ENCODE peak calls at places on chromosomes 5 and 9, in four cellular contexts. N, O, V and E are unnamed samples. For H3K36me3, the result is how much of the 10 kb centered on the place peaks cover.

GRCh38 chr9:98516897-98517503 is 191.7 kb downstream of the GABBR2 start:
- DNase-seq in N (no peak), O (no peak), V (no peak), E (no peak)

GRCh38 chr5:76385540-76385939 is 17.5 kb upstream of the IQGAP2 start:
- DNase-seq in V (no peak), O (no peak), N (no peak), E (no peak)

GRCh38 chr5:55429707-55430253 is 105.0 kb downstream of the PLPP1 start:
- DNase-seq in V (no peak), O (no peak), N (no peak), E (no peak)

GRCh38 chr5:180589771-180590542 is 1.3 kb downstream of the SCGB3A1 start:
- DNase-seq in N (no peak), O (no peak), V (peak), E (no peak)

GRCh38 chr9:11016081-11016480 is 403.3 kb upstream of the PTPRD start:
- DNase-seq in N (no peak), O (no peak), V (no peak), E (no peak)

GRCh38 chr5:122295138-122295537 is 16.9 kb upstream of the SNCAIP start:
- DNase-seq in N (peak), O (no peak), V (no peak), E (no peak)

GRCh38 chr5:93899026-93899600 is 157.7 kb upstream of the POU5F2 start:
- DNase-seq in V (no peak), N (no peak), O (no peak), E (no peak)

GRCh38 chr5:131112424-131112823 is 52.6 kb downstream of the HINT1 start:
- DNase-seq in N (no peak), O (no peak), V (no peak), E (no peak)

DNA sequence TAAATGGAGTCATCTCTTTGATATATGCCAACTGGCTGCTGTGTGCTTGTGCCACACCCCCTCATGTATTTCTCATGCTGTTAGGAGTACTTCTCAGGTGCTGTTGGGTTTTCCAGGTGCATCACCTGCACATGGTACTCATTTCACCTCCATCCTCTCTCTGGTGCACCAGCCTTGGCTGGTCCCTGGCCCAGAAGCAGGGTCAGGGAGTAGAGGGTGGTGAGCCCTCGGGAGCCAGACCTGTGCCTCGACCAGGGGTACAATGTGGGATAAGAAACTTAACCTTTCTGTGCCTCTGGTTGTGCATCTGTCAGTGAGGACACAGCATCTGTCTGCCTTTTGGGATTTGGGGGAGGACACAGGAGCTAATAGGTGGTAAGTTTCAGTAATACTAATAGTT is 38.5 kb downstream of the SECISBP2 start:
- DNase-seq in N (no peak), V (no peak), O (no peak), E (no peak)
- H3K36me3 ChIP-seq in N (under half), V (half or more), O (under half), E (under half)

DNA sequence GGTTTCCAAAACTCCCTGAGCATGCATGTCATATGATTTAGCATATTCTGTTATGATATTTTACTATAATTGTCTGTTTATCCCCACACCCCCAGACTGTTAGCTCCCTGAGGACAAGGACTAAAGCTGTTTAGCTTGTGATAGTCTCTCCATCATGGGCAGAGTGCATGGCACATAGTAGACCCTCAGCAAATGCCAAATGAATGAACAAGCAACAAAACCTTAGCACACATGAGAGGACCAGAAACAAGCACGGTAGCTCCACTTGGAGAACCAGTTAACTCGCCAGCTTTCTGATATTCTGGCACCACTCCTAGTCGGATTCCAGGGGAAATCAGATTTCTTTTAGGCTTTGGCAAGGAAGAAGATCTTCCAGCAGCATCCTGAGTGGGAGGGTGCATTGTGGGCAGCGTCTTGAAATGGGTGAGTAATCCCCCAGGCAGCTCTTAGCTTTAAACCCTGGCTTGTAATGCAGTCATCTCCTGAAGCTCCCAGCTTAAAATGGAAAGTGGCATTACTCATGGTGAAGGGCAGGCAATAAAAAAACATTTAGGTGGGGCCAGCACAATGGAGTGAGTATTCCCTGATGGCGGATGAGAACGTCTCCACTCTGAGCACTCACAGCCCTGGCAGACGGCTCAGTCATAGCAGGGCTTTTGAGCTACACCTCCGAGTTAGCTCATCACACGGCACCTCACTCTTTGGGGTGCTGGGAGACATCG is 41.1 kb downstream of the FGF1 start:
- DNase-seq in V (no peak), N (peak), O (peak), E (no peak)
- H3K4me3 ChIP-seq in V (no peak), N (peak), O (no peak), E (no peak)

GRCh38 chr9:6703898-6704639 is 53.7 kb upstream of the KDM4C start:
- DNase-seq in V (peak), O (peak), N (no peak), E (no peak)
- TF ChIP-seq POLR2AphosphoS5 in V (peak), O (peak), N (no peak), E (peak)

DNA sequence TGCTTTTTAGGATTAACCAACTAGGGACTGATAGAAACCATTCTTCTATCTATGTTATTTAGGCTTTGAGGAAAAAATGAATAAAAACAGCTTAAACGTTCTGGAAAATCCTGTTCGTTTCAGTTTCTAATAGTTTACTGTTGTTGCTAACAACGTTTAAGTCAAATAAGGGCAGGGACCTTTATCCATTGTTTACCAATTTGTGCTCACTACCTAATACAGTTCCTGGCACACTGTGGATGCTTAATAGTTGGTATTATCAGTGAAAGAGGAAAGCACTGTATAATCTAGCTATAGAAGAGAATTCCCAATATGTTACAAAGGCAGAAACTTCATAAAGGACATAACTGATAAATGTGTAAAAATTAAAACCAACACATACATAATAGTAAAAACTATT is 52.5 kb downstream of the ZFR start:
- DNase-seq in N (no peak), O (no peak), V (no peak), E (no peak)
- H3K36me3 ChIP-seq in N (half or more), O (under half), V (half or more), E (under half)

GRCh38 chr9:137683307-137683864 is 64.6 kb downstream of the EHMT1 start:
- DNase-seq in O (no peak), V (no peak), N (no peak), E (no peak)
- H3K4me3 ChIP-seq in O (no peak), V (no peak), N (no peak), E (no peak)

DNA sequence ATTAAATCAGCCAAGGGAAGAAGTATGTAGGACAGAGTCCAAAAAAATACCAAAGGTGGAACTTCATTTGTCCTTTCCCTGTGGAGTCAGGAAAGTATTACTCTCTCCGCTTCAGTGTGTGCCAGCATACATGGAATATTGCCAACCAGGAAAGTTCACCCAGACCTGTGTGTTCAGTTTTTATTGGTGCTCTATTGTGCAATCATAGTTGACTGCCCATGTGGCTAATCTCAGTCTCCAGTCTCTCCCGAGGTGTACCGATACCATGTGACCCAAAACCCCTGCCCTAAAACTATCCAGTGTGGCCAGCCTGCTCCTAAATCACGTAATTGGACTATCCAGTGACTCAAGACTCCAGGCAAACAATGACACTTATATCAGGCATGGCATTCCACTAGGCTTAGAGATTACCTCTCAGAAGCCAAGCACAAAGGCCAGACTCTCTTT is 38.8 kb downstream of the NFX1 start:
- DNase-seq in N (no peak), O (peak), V (no peak), E (no peak)
- TF ChIP-seq POLR2AphosphoS5 in N (no peak), O (peak), V (no peak), E (peak)

DNA sequence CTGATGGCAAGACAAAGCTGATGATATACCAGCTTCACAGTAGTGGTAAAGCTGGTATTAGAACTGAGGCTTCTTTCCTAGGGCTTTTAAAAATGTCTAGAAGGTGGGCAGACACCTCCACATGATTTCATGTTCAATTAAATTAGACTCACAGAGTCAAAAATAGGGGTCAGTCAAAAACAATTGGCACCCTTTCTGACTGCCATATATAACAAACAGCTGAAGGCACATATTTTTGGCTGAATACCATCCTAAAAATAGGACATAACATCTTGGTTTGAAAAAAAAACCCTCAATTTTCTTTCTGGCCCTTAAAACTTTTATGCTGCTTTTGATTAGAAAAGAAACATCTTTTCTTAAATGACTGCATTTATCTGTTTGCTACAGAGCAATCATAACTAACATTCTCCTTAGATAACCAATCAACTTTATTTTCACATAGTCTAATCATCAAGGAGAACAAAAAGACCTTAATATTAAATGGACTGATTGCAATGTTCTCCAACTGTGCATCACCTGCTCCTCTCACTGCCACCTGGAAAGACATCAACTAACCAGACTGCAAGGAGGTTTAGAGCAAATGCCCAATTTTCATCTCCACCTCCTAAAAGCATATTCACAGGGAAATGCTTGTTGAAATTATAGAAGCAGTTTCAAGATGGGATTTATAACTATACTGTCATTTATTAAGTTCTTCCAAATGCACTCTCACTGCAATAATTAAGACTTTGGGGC is 3.2 kb downstream of the SGTB start:
- DNase-seq in V (no peak), O (no peak), N (no peak), E (no peak)
- H3K36me3 ChIP-seq in V (under half), O (under half), N (under half), E (under half)

GRCh38 chr5:5377780-5378179 is 44.7 kb upstream of the ICE1 start:
- DNase-seq in O (no peak), N (no peak), V (no peak), E (no peak)

GRCh38 chr5:5383461-5383860 is 39.0 kb upstream of the ICE1 start:
- DNase-seq in O (no peak), N (no peak), V (no peak), E (no peak)

GRCh38 chr5:5380298-5380697 is 42.2 kb upstream of the ICE1 start:
- DNase-seq in V (no peak), O (no peak), N (no peak), E (no peak)

GRCh38 chr5:5384634-5385033 is 37.8 kb upstream of the ICE1 start:
- DNase-seq in V (no peak), O (no peak), N (no peak), E (no peak)

DNA sequence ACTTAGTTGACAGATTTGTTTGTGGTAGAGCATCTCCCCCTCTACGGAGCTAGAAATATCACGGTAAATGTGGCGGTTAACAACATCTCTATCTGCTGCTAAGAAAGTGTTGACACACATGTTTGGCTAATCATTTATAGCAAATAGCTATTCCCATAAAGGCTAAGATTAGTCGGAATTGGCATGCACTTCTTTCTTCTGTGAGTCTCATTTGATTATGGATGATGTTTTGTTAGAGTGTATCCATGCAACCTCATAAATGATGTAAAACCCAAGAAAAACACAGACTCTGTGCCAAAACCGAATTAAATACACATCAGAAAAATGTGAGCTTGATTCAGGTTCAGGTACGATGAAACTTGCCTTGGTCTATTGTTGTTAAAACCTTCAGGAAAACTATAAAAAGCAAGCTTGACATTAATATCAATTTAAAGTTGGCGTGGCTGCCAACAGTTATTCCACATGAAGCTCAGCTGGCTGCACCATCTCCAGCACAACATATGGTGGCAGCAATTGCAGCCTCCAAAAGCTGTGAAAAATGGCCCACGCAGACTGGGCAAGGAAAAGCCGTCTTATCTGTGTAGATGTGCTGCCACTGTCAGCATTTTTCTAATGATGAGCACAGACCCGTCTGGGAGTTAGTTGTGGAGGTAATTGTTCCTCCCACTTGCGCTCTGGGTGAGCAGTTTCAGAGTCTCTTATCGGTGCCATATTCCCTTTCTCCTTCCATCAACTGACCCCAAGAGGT is 41.0 kb upstream of the ICE1 start:
- DNase-seq in V (no peak), O (no peak), N (no peak), E (no peak)
- H3K4me3 ChIP-seq in V (no peak), O (no peak), N (no peak), E (no peak)

DNA sequence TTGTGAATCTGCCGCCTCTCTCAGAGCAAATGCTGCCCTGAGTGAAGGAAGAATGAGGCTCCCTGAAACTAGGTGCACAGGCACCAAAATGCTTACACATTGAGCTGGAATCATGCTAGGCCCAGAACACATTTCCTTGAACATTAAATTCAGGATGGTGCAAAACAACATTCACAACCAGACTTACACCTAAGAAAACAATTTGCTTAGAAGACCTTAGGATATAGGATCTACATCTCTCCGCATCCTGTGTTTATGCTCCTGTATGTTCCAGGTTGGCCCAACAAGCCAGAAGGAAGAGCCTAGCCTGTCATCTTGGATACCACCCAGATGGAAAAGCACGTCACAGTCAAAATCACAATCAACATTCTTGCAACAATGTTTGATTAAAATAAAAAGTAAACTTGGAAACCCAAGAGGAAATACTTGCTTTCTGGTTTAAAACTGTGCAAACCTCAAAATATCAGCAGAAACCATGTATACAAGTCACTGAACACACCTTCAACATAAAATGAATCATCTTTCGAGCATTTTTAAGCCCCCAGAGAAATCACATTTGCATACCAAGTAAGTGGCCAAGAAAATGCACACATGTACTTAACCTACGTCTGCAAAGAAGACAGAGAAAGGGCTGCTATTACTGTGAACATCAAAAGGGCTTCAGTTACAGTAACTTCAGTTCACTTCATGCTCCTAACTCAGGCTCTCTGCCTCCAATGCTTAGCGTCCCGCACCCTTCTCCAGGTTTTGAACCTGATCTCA is 1.6 kb downstream of the ENC1 start:
- DNase-seq in O (no peak), N (no peak), V (no peak), E (no peak)
- TF ChIP-seq POLR2AphosphoS5 in O (no peak), N (no peak), V (no peak), E (no peak)

GRCh38 chr9:131203438-131204219 is 72.7 kb downstream of the FAM78A start:
- DNase-seq in N (no peak), V (no peak), O (no peak), E (no peak)
- H3K36me3 ChIP-seq in N (under half), V (half or more), O (under half), E (under half)